ENCODE peak calls at places on chromosomes 6 and 20, in ten cellular contexts. Q is epithelial cell of proximal tubule; N is heart right ventricle; G is astrocyte of the cerebellum; T is nephron progenitor cell; Z is GM20000; Y is adrenal gland; V is CD4-positive, alpha-beta T cell; X is choroid plexus epithelial cell; K is ascending aorta. H is an unnamed sample.

GRCh38 chr6:75266716-75267291 is 17.8 kb downstream of the TMEM30A start:
- DNase-seq in Q (no peak), N (no peak), G (no peak), T (no peak), Z (peak; percentile 26), Y (no peak), V (no peak), X (peak; percentile 82), K (no peak), H (peak; percentile 77)

GRCh38 chr20:7627734-7628663 is 312.3 kb downstream of the HAO1 start:
- DNase-seq in Q (no peak), N (no peak), G (no peak), T (no peak), Z (no peak), Y (no peak), V (no peak), X (peak; percentile 26), K (no peak), H (peak; percentile 34)

GRCh38 chr6:108771421-108771820 is 76.8 kb upstream of the ARMC2 start:
- DNase-seq in Q (no peak), N (no peak), G (no peak), T (no peak), Z (no peak), Y (no peak), V (no peak), X (no peak), K (peak; percentile 50), H (peak; percentile 72)

GRCh38 chr6:624979-625378 is 31.9 kb downstream of the HUS1B start:
- DNase-seq in Q (no peak), N (no peak), G (no peak), T (peak; percentile 35), Z (peak; percentile 44), Y (no peak), V (no peak), X (peak; percentile 70), K (no peak), H (peak; percentile 11)

GRCh38 chr6:57224769-57225515 is 2.8 kb upstream of the RAB23 start:
- DNase-seq in Q (no peak), N (no peak), G (no peak), T (no peak), Z (no peak), Y (no peak), V (no peak), X (peak; percentile 61), K (no peak), H (peak; percentile 85)

GRCh38 chr6:158249437-158249836 is 62.8 kb upstream of the TULP4 start:
- DNase-seq in Q (no peak), N (no peak), G (no peak), T (no peak), Z (no peak), Y (no peak), V (no peak), X (no peak), K (no peak), H (no peak)

GRCh38 chr20:48957053-48957481 is 35.6 kb downstream of the ARFGEF2 start:
- DNase-seq in Q (no peak), N (no peak), G (no peak), T (no peak), Z (no peak), Y (no peak), V (no peak), X (no peak), K (no peak), H (peak; percentile 7)

GRCh38 chr6:168147205-168147738 is 68.3 kb upstream of the FRMD1 start:
- DNase-seq in Q (no peak), N (no peak), G (no peak), T (no peak), Z (no peak), Y (peak; percentile 13), V (no peak), X (no peak), K (no peak), H (no peak)

GRCh38 chr6:156731436-156731835 is 45.7 kb upstream of the ARID1B start:
- DNase-seq in Q (no peak), N (no peak), G (no peak), T (no peak), Z (no peak), Y (no peak), V (no peak), X (peak; percentile 19), K (no peak), H (peak; percentile 92)

GRCh38 chr6:48236375-48236774 is 125.4 kb upstream of the PTCHD4 start:
- DNase-seq in Q (no peak), N (no peak), G (no peak), T (no peak), Z (no peak), Y (no peak), V (no peak), X (no peak), K (no peak), H (no peak)

DNA sequence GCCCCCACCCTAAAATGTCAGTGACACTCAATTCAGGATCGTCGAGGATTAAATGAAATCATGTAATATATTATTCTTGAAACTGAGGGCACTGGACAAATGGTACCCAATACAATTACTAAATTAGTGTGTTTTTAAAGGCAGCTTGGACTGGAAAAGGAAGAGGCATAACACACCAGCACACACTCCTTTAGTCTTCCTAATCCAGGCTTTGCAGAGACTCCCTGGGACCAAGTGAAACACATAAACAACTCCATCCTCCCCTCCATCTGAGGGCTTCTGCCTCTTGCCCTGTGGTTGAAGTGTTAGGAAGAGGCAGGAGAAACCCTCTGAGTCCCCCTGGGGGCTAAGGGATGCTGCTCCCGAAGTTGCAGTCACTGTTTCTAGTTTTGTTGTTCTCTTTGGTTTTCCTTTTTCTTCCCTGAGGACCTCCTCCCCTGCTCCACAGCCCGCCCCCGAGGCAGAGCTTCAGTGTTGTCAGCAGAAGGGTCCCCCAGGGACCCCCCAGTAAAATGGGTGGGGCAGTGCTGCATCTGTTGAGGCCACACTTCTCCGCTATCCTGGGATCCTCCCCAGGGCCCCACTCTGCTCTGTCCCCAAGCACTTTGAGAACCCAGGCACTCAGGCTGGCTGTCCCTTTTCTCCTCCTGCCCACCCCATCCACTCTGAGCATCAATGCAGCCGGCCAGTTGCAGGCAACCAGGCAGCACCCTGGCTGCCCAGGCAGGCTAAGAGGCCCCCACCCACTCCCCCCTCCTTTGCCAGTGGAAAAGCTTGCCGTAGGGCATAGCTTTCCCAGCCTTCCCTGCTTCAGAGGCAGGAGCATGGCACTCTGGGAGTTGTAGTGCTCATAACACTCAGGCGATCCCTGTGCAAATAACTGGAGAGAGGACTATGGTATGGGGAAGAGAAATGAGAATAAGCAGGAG is 5.9 kb downstream of the TMEM63B start:
- DNase-seq in Q (no peak), N (peak; percentile 52), G (no peak), T (peak; percentile 42), Z (no peak), Y (peak; percentile 87), V (no peak), X (peak; percentile 65), K (peak; percentile 70), H (peak; percentile 33)
- TF ChIP-seq CTCF in Q (no peak), N (no peak), G (no peak), T (no peak), Z (no peak), Y (no peak), V (no peak), X (peak; percentile 17), K (no peak), H (no peak)

GRCh38 chr20:37011147-37011546 is 59.6 kb upstream of the SAMHD1 start:
- DNase-seq in Q (no peak), N (no peak), G (no peak), T (no peak), Z (no peak), Y (no peak), V (no peak), X (no peak), K (no peak), H (no peak)

DNA sequence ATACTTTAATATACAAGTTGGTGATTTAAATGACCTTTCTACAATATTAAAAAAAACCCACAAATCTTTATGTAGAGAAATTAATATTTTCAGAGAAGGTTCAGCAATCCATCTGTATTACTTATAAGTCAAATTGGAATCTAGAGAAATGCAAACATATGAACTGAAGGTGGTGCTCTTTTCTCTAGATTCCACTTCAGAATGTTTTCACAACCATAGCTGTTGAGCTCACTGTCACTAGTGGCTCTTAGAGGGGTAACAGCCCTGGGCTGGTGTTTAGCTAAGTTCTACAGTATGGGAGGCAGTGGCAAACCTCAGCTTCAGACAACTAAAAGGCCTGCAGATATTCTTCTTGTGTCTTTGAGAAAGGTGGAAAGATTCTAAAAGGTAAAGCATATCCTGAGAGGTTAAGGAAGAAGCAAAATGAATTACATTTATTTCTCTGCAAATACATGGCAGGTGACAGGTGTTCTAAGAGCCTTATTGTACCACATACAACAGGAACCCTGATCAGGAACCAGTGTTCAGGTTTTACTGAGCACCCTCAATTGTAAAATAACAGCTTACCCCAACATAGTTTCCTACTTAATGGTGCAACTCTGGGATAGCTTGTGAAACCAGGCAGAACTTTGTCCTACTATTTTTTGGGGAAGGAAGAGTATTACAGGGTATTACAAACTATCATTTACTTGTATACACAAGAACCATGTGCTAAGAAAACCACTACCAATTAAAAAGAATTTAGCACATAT is 56.6 kb upstream of the SAMHD1 start:
- DNase-seq in Q (no peak), N (no peak), G (peak; percentile 27), T (no peak), Z (peak; percentile 63), Y (no peak), V (peak; percentile 11), X (peak; percentile 83), K (no peak), H (peak; percentile 41)
- TF ChIP-seq CTCF in Q (peak; percentile 47), N (no peak), G (peak; percentile 15), T (no peak), Z (no peak), Y (peak; percentile 28), V (peak; percentile 83), X (peak; percentile 53), K (no peak), H (peak; percentile 8)

DNA sequence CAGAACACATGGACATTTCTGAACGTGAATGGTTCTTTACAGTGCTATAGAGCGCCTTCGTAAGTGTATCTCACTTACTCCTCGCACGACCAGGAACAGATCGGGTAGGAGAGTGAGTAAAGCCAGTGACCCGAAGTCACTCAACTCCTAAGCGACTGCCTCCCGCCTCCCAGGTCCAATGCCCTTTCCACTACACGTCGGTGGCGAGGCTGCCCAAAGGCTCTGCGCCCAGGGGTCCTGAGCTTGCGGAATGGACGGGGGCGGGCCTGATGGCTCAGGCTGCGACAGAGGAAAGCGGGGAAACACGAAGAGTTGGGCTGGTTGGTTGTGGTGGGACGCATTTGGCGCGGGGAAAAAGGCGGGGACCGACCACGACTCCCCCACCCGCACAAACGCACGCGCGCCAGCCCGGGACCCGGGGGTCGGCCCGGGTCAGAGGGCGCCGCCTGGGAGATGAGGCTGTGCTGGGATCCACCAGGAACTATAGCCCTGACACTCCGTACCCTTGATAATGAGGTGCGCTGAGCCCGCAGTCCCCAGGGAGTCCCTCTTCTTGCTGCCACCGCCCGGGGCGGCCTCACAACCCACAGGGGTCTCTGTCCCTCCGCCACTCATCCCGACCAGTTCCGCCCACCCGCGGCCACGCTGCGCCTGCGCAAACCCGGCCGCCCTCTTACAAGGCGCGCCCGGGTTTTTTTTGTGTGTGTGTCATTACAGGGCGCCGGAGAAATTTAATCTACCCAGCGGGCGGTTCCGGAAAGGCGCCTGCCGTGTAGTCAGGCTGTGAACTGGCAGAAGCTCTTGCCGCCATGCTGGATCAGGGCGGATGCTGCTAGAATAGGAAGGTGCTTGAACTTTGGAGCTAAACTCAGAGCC is at the start of gene BLOC1S5:
- DNase-seq in Q (no peak), N (peak; percentile 98), G (peak; percentile 93), T (peak; percentile 97), Z (peak; percentile 90), Y (peak; percentile 99), V (peak; percentile 92), X (peak; percentile 98), K (peak; percentile 99), H (peak; percentile 95)
- TF ChIP-seq CTCF in Q (no peak), N (no peak), G (no peak), T (no peak), Z (no peak), Y (peak; percentile 21), V (no peak), X (no peak), K (peak; percentile 6), H (no peak)

GRCh38 chr6:165231581-165232276 is 77.7 kb downstream of the C6orf118 start:
- DNase-seq in Q (peak; percentile 22), N (peak; percentile 22), G (peak; percentile 37), T (peak; percentile 18), Z (no peak), Y (no peak), V (no peak), X (peak; percentile 50), K (no peak), H (peak; percentile 65)
- TF ChIP-seq CTCF in Q (peak; percentile 86), N (peak; percentile 34), G (peak; percentile 53), T (peak; percentile 60), Z (no peak), Y (peak; percentile 32), V (no peak), X (peak; percentile 50), K (no peak), H (peak; percentile 70)